ENCODE peak calls at places on chromosomes 12 and 14, in six cellular contexts. M is uterus, B is cardiac muscle cell, T is fibroblast of lung, C is brain microvascular endothelial cell, X is PC-9. K is an unnamed sample. For H3K36me3, the result is how much of the 10 kb centered on the place peaks cover.

GRCh38 chr12:111304642-111305071 is 64.2 kb downstream of the PHETA1 start:
- DNase-seq in X (no peak), M (no peak), T (peak), C (peak), B (no peak), K (no peak)

GRCh38 chr12:42482820-42483533 is 106.6 kb downstream of the PRICKLE1 start:
- DNase-seq in T (peak), X (no peak), C (peak), M (peak), B (peak), K (peak)

GRCh38 chr12:13198921-13199320 is 2.4 kb downstream of the EMP1 start:
- DNase-seq in T (peak), X (no peak), B (peak), M (peak), C (no peak), K (no peak)

GRCh38 chr12:105076098-105076497 is 8.2 kb downstream of the ALDH1L2 start:
- DNase-seq in M (no peak), B (peak), C (peak), X (no peak), T (no peak), K (peak)

GRCh38 chr12:25436206-25436912 is 116.7 kb downstream of the LMNTD1 start:
- DNase-seq in C (peak), T (peak), X (peak), M (peak), B (peak), K (peak)

GRCh38 chr12:123050331-123050809 is 69.9 kb downstream of the ARL6IP4 start:
- DNase-seq in M (peak), B (no peak), X (no peak), C (peak), T (no peak), K (peak)

GRCh38 chr12:46354799-46355194 is 17.8 kb downstream of the SLC38A2 start:
- DNase-seq in B (no peak), M (no peak), X (peak), C (no peak), T (no peak), K (no peak)

GRCh38 chr14:62117010-62117717 is 354.9 kb downstream of the SNAPC1 start:
- DNase-seq in M (peak), X (no peak), T (peak), C (peak), B (peak), K (peak)

GRCh38 chr14:74503973-74504335 is 10.4 kb downstream of the ISCA2 start:
- DNase-seq in B (no peak), T (no peak), X (no peak), C (no peak), M (no peak), K (no peak)

GRCh38 chr14:92945544-92945943 is 22.6 kb downstream of the CHGA start:
- DNase-seq in B (no peak), C (no peak), T (no peak), M (no peak), X (no peak), K (no peak)

GRCh38 chr14:90419200-90419599 is 22.4 kb downstream of the CALM1 start:
- DNase-seq in X (peak), B (peak), M (peak), T (peak), C (peak), K (peak)

GRCh38 chr14:29310210-29310609 is 543.6 kb downstream of the FOXG1 start:
- DNase-seq in T (no peak), C (no peak), M (no peak), B (no peak), X (no peak), K (no peak)

GRCh38 chr12:124927325-124928094 is 13.1 kb upstream of the UBC start:
- DNase-seq in M (peak), C (peak), T (peak), X (peak), B (peak), K (peak)

GRCh38 chr14:81423504-81423903 is 23.4 kb upstream of the STON2 start:
- DNase-seq in B (peak), M (no peak), T (no peak), C (no peak), X (no peak), K (no peak)

GRCh38 chr12:56034586-56035332 is 7.0 kb upstream of the RPS26 start:
- DNase-seq in M (no peak), X (no peak), C (no peak), B (no peak), T (no peak), K (no peak)

GRCh38 chr12:52871291-52871961 is 22.6 kb upstream of the KRT78 start:
- DNase-seq in B (peak), C (peak), X (peak), T (peak), M (peak), K (peak)

GRCh38 chr14:43988989-43989388 is 518.1 kb downstream of the FSCB start:
- DNase-seq in X (no peak), B (no peak), T (no peak), C (no peak), M (no peak), K (no peak)

GRCh38 chr12:102061096-102061555 is 665 bp downstream of the WASHC3 start:
- DNase-seq in B (no peak), M (no peak), T (peak), C (no peak), X (peak), K (peak)

GRCh38 chr12:67727652-67728295 is 79.2 kb downstream of the DYRK2 start:
- DNase-seq in C (no peak), X (no peak), M (no peak), B (no peak), T (no peak), K (no peak)

GRCh38 chr12:111596985-111597730 is 2.0 kb downstream of the ATXN2 start:
- DNase-seq in X (peak), C (peak), M (peak), T (peak), B (peak), K (peak)

GRCh38 chr14:68464716-68465115 is 328.2 kb downstream of the ZFP36L1 start:
- DNase-seq in B (no peak), M (no peak), T (peak), X (peak), C (peak), K (peak)

GRCh38 chr12:114853003-114853529 is 169.1 kb upstream of the TBX3 start:
- DNase-seq in B (peak), T (peak), C (no peak), X (no peak), M (no peak), K (no peak)

GRCh38 chr14:63345826-63346225 is 27.1 kb upstream of the GPHB5 start:
- DNase-seq in M (no peak), C (no peak), X (no peak), T (no peak), B (no peak), K (peak)

GRCh38 chr14:105161964-105162363 is 6.6 kb downstream of the JAG2 start:
- DNase-seq in M (no peak), T (no peak), X (no peak), C (no peak), B (no peak), K (no peak)

GRCh38 chr14:105165134-105165704 is 3.4 kb downstream of the JAG2 start:
- DNase-seq in T (no peak), C (no peak), X (no peak), B (no peak), M (no peak), K (no peak)

GRCh38 chr14:105161314-105161713 is 7.3 kb downstream of the JAG2 start:
- DNase-seq in X (no peak), T (no peak), C (no peak), B (no peak), M (no peak), K (peak)

GRCh38 chr14:105163040-105163742 is 5.4 kb downstream of the JAG2 start:
- DNase-seq in T (no peak), C (no peak), B (no peak), X (no peak), M (no peak), K (no peak)

GRCh38 chr14:105162374-105162979 is 6.1 kb downstream of the JAG2 start:
- DNase-seq in X (no peak), T (no peak), C (no peak), B (no peak), M (no peak), K (no peak)
- H3K36me3 ChIP-seq in X (under half), T (under half), C (under half), B (under half), M (under half), K (under half)

GRCh38 chr14:57712101-57712500 is 153.8 kb downstream of the SLC35F4 start:
- DNase-seq in X (no peak), M (no peak), B (peak), C (no peak), T (no peak), K (no peak)
- TF ChIP-seq CTCF in X (no peak), M (no peak), B (no peak), C (no peak), T (no peak), K (no peak)

GRCh38 chr12:34336619-34337465 is 314.5 kb downstream of the ALG10 start:
- DNase-seq in X (no peak), T (no peak), M (no peak), C (no peak), B (no peak), K (no peak)

GRCh38 chr12:34334953-34335743 is 312.9 kb downstream of the ALG10 start:
- DNase-seq in M (no peak), C (no peak), B (no peak), T (no peak), X (no peak), K (no peak)

GRCh38 chr12:34334538-34334937 is 312.2 kb downstream of the ALG10 start:
- DNase-seq in C (no peak), X (no peak), M (no peak), T (no peak), B (no peak), K (no peak)

GRCh38 chr12:34333337-34333736 is 311.0 kb downstream of the ALG10 start:
- DNase-seq in M (no peak), T (no peak), C (no peak), B (no peak), X (no peak), K (no peak)

GRCh38 chr12:34335819-34336262 is 313.5 kb downstream of the ALG10 start:
- DNase-seq in T (no peak), B (no peak), X (no peak), C (no peak), M (no peak), K (no peak)
- H3K4me3 ChIP-seq in T (no peak), B (no peak), X (no peak), C (no peak), M (no peak), K (no peak)

DNA sequence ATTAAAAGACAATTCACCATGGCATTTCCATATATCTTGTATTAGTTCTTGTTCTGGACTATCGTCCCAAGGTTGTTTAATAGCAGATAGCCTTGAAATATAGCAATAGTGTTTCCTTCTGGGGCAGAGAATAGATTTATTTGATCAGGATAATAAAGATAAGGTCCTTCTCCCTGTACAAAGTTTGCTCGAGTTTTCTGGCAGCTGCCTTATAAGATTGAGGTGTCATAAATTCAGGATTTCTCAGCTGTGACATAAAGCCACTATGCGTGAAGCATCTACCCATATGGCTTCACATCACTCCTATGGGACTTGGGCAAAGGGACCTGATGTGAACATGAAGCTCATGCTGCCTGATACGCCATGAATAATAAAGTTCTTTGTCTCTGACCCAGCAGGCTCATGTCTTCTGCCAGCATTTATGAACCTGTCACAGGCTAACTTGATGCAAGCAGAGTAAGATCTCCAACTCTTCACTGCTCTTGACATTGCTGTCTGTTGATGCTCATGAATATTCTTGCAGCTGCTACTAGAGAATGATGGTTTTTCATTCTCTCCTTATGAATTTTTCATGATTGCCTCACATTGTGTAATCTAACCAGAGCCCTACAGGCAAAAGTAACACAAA is 48.8 kb upstream of the CPNE8 start:
- DNase-seq in M (no peak), X (no peak), B (no peak), C (no peak), T (no peak), K (no peak)
- H3K36me3 ChIP-seq in M (under half), X (under half), B (under half), C (under half), T (under half), K (under half)

GRCh38 chr12:30440826-30441602 is 254.7 kb downstream of the IPO8 start:
- DNase-seq in X (no peak), T (peak), M (no peak), B (peak), C (peak), K (peak)
- TF ChIP-seq CTCF in X (peak), T (peak), M (no peak), B (peak), C (peak), K (peak)

GRCh38 chr12:65510584-65511050 is 232.1 kb downstream of the MSRB3 start:
- DNase-seq in B (peak), T (peak), M (peak), X (no peak), C (no peak), K (no peak)

GRCh38 chr12:65508281-65509035 is 230.0 kb downstream of the MSRB3 start:
- DNase-seq in T (no peak), M (no peak), C (no peak), B (no peak), X (no peak), K (no peak)

GRCh38 chr12:65511927-65512326 is 233.4 kb downstream of the MSRB3 start:
- DNase-seq in T (no peak), M (no peak), C (no peak), X (no peak), B (no peak), K (no peak)

GRCh38 chr12:65509953-65510352 is 231.5 kb downstream of the MSRB3 start:
- DNase-seq in B (no peak), C (no peak), M (no peak), X (no peak), T (no peak), K (no peak)

GRCh38 chr12:65511134-65511912 is 232.8 kb downstream of the MSRB3 start:
- DNase-seq in X (no peak), C (no peak), M (peak), B (no peak), T (peak), K (no peak)
- H3K4me3 ChIP-seq in X (no peak), C (no peak), M (no peak), B (no peak), T (no peak), K (no peak)